ENCODE peak calls at places on chromosomes 1 and 21, in seven cellular contexts. J is A549, D is GM12878, C is K562, S is HCT116, W is H1, A is SK-N-SH. L is an unnamed sample.

GRCh38 chr1:93814059-93814794 is 64.8 kb downstream of the DNTTIP2 start:
- DNase-seq in J (peak; percentile 80), D (peak; percentile 40), C (peak; percentile 47), S (peak; percentile 82), W (no peak), A (peak; percentile 61), L (peak; percentile 84)

GRCh38 chr1:24892188-24893153 is 37.6 kb downstream of the RUNX3 start:
- DNase-seq in J (no peak), D (no peak), C (no peak), S (no peak), W (no peak), A (no peak), L (no peak)

GRCh38 chr21:37763298-37763697 is 153.0 kb downstream of the KCNJ6 start:
- DNase-seq in J (no peak), D (no peak), C (no peak), S (no peak), W (no peak), A (no peak), L (no peak)

GRCh38 chr21:34544032-34544496 is 32.1 kb upstream of the KCNE1 start:
- DNase-seq in J (peak; percentile 74), D (no peak), C (peak; percentile 89), S (peak; percentile 80), W (peak; percentile 61), A (peak; percentile 72), L (peak; percentile 75)

GRCh38 chr1:90174246-90174645 is 179.3 kb downstream of the ZNF326 start:
- DNase-seq in J (no peak), D (no peak), C (no peak), S (no peak), W (no peak), A (no peak), L (no peak)

GRCh38 chr1:28259935-28260802 is 851 bp downstream of the SESN2 start:
- DNase-seq in J (peak; percentile 75), D (no peak), C (peak; percentile 83), S (no peak), W (peak; percentile 75), A (peak; percentile 81), L (peak; percentile 88)

GRCh38 chr1:241706967-241707366 is 54.9 kb downstream of the WDR64 start:
- DNase-seq in J (peak; percentile 71), D (no peak), C (no peak), S (peak; percentile 42), W (no peak), A (no peak), L (no peak)

GRCh38 chr1:240258910-240259309 is 167.2 kb downstream of the FMN2 start:
- DNase-seq in J (no peak), D (no peak), C (no peak), S (no peak), W (no peak), A (no peak), L (peak; percentile 92)

GRCh38 chr1:48055854-48056253 is 58.7 kb upstream of the TRABD2B start:
- DNase-seq in J (no peak), D (no peak), C (no peak), S (no peak), W (no peak), A (no peak), L (no peak)

GRCh38 chr21:25967566-25968438 is 202.8 kb downstream of the APP start:
- DNase-seq in J (no peak), D (peak; percentile 44), C (no peak), S (no peak), W (no peak), A (no peak), L (no peak)

GRCh38 chr1:198196630-198197029 is 39.8 kb downstream of the NEK7 start:
- DNase-seq in J (no peak), D (no peak), C (no peak), S (no peak), W (no peak), A (no peak), L (no peak)

DNA sequence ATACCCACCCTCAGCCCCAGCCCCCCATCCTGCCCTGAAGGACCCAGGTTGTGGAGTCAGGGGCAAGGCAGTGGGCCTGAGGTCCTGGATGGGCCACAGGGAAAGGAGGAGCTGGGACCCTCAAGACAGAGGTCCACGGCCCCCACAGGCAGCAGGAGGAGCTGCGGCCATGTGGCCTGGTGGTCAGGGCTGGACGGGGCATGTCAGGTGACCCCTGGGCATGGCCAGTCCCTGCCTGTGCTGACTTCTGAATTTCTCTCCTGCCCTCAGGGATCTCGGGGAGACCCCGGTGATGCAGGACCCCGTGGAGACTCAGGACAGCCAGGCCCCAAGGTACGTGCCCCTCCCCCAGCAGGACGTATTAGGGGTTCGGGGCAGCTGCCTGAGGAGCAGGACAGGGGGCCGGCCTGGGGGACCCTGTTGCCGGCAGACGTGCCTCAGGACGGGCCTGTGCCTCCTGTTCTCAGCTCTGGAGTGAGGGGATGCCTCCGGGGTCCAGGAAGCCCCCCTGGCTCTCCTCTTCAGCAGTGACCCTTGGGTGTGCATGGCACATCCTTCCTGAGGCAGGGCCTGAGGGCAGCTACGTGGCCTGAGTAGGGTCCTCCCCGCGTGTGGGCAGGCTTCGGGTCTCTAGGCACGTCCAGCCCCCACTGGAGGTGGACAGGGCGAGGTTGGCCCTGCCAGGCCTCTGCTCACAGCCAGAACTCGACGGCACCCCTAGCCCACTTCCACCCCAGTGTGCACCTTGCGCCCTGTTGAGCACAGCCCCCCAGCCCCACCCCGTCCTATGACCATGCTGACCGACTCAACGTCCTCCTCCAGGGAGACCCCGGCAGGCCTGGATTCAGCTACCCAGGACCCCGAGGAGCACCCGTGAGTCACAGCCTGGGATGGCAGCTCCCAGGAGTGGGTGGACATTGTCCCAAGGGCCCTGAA is 23.6 kb downstream of the COL6A2 start:
- DNase-seq in J (no peak), D (no peak), C (no peak), S (no peak), W (no peak), A (peak; percentile 23), L (no peak)
- TF ChIP-seq RAD21 in J (no peak), D (no peak), C (no peak), S (no peak), W (no peak), A (no peak), L (no peak)

DNA sequence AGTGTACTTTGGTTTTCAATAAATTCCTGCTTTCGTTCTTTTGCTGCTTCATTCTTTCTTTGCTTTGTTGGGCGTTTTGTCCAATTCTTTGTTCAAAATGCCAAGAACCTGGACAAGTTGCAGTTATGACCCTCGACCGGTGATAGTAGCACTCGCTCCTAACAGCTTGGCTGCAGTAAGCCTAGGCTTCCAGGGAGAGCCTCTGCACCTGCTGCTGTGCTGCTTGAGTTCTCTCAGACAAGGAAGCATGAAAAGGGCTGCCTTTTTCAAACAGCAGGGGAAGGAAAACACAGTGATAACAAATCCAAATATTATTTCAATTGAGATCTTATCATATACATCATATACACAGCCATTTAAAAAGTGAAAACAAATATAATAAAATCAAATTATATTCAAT is 12.8 kb upstream of the RIPK4 start:
- DNase-seq in J (no peak), D (no peak), C (no peak), S (no peak), W (no peak), A (no peak), L (no peak)
- TF ChIP-seq RAD21 in J (no peak), D (no peak), C (no peak), S (no peak), W (no peak), A (no peak), L (no peak)

DNA sequence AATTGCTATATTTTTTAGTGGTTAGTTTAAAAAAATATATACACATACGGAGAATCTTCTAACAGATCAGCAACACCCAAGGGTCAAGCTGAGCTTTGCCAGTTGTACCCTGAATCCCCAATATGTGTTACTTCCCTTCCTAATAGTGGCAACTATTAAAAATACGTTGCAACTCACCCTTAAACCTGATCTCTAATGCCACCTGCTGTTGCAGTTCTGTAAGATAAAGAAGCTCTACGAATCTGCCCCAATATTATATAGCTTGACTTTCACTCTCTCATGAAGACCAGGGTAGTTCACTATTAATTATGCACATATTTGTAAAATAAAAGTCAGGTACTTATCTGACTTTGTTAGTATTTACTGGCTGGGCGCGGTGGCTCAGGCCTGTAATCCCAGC is 58.4 kb downstream of the ASH1L start:
- DNase-seq in J (peak; percentile 55), D (no peak), C (no peak), S (peak; percentile 24), W (no peak), A (peak; percentile 50), L (peak; percentile 42)
- TF ChIP-seq RAD21 in J (peak; percentile 65), D (peak; percentile 72), C (no peak), S (peak; percentile 68), W (peak; percentile 41), A (peak; percentile 87), L (peak; percentile 52)

DNA sequence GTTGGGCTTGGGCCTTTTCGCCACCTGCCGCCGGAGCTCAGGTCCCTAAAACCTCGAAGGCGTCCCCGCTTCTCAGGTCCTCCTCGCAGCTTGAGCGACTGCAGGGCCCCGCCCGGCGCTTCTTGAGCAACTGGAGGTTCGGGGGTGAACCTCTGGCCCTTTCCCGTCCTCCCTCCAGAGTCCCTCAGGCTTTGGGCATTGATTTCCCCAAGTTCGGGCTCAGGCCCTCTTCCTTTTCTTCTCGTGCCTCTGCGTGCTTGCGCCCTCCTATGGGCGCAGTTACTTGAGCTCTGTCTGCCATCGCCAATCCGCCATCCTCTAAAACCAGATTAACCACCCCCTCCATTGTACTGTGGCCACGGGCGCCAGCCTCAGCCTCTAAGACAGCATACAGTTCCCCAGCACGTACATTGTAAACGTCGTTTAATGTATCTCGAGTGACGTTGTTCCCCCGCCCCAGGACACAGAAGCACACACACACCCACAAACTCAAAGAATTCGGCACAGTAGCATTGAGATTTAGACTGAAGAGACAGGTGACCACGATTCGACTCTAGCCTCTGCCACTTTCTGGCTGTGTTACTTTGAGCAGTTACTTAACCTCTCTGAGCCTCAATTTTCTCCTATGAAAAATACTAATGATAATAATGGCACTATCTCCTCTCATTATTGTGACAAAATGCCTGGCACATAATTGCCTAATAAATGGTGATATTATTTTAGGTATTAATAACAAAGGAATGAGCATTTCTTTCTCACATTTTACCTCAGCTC is 22.6 kb downstream of the BTG2 start:
- DNase-seq in J (peak; percentile 78), D (no peak), C (peak; percentile 67), S (no peak), W (no peak), A (peak; percentile 83), L (peak; percentile 53)
- TF ChIP-seq RAD21 in J (peak; percentile 50), D (peak; percentile 44), C (peak; percentile 77), S (peak; percentile 31), W (no peak), A (peak; percentile 54), L (peak; percentile 35)